ENCODE peak calls at places on chromosome 9, in four cellular contexts. O, N, C and E are unnamed samples.

GRCh38 chr9:20351715-20352114 is 270.6 kb downstream of the MLLT3 start:
- DNase-seq in O (no peak), N (no peak), C (no peak), E (peak)

GRCh38 chr9:109986423-109987055 is 206.5 kb downstream of the PALM2AKAP2 start:
- DNase-seq in C (no peak), O (no peak), N (peak), E (peak)

GRCh38 chr9:128097156-128098016 is 29.4 kb downstream of the SLC25A25 start:
- DNase-seq in O (no peak), C (no peak), N (no peak), E (no peak)

GRCh38 chr9:101119206-101119819 is 90.8 kb downstream of the PLPPR1 start:
- DNase-seq in N (peak), O (peak), C (no peak), E (peak)

GRCh38 chr9:89892920-89893319 is 288.1 kb downstream of the GADD45G start:
- DNase-seq in O (no peak), N (no peak), C (no peak), E (no peak)

GRCh38 chr9:137147793-137148160 is 8.8 kb downstream of the GRIN1 start:
- DNase-seq in C (no peak), N (no peak), O (no peak), E (no peak)

GRCh38 chr9:123484130-123484529 is 128.1 kb downstream of the CRB2 start:
- DNase-seq in N (no peak), C (no peak), O (no peak), E (no peak)

GRCh38 chr9:652896-653295 is 188.6 kb upstream of the DMRT1 start:
- DNase-seq in C (no peak), N (no peak), O (no peak), E (no peak)

GRCh38 chr9:118570076-118570475 is 799.2 kb downstream of the BRINP1 start:
- DNase-seq in N (no peak), O (no peak), C (no peak), E (no peak)

GRCh38 chr9:110440796-110441195 is 103.1 kb upstream of the TXNDC8 start:
- DNase-seq in C (no peak), N (no peak), O (no peak), E (no peak)

GRCh38 chr9:14424323-14424722 is 110.4 kb upstream of the NFIB start:
- DNase-seq in N (no peak), O (no peak), C (no peak), E (no peak)

GRCh38 chr9:112754578-112754977 is 4.0 kb downstream of the SNX30 start:
- DNase-seq in C (no peak), N (no peak), O (no peak), E (no peak)

GRCh38 chr9:37364751-37365360 is 57.6 kb upstream of the GRHPR start:
- DNase-seq in O (no peak), N (no peak), C (no peak), E (no peak)

GRCh38 chr9:89466451-89467277 is 31.2 kb downstream of the SEMA4D start:
- DNase-seq in C (no peak), N (no peak), O (no peak), E (peak)

GRCh38 chr9:36798350-36799065 is 225.8 kb downstream of the MELK start:
- DNase-seq in N (no peak), C (no peak), O (peak), E (no peak)

GRCh38 chr9:133828338-133828997 is 90.3 kb upstream of the SARDH start:
- DNase-seq in O (no peak), C (no peak), N (no peak), E (no peak)

GRCh38 chr9:98097836-98098235 is 21.2 kb downstream of the TRIM14 start:
- DNase-seq in N (no peak), O (no peak), C (no peak), E (no peak)

GRCh38 chr9:123742009-123742767 is 187.7 kb downstream of the DENND1A start:
- DNase-seq in C (no peak), O (no peak), N (peak), E (no peak)